ENCODE peak calls at places on chromosomes 2 and 18, in four cellular contexts. One of them, this sample, is unnamed.

GRCh38 chr2:72722492-72723090 is 103.2 kb downstream of the EXOC6B start:
- DNase-seq in H1: no peak
- DNase-seq in HCT116: no peak
- DNase-seq in HepG2: peak
- DNase-seq in this sample: no peak

GRCh38 chr2:40372586-40372985 is 79.3 kb downstream of the SLC8A1 start:
- DNase-seq in HCT116: no peak
- DNase-seq in H1: no peak
- DNase-seq in HepG2: no peak
- DNase-seq in this sample: no peak

GRCh38 chr2:240203842-240204270 is 63.4 kb upstream of the OTOS start:
- DNase-seq in HepG2: no peak
- DNase-seq in H1: no peak
- DNase-seq in HCT116: no peak
- DNase-seq in this sample: no peak

GRCh38 chr2:173989886-173990744 is 24.9 kb upstream of the SP3 start:
- DNase-seq in HCT116: no peak
- DNase-seq in HepG2: no peak
- DNase-seq in H1: no peak
- DNase-seq in this sample: no peak

GRCh38 chr2:239583879-239584859 is 183.3 kb upstream of the HDAC4 start:
- DNase-seq in HepG2: no peak
- DNase-seq in HCT116: no peak
- DNase-seq in H1: no peak
- DNase-seq in this sample: no peak

GRCh38 chr2:152648336-152648735 is 68.9 kb downstream of the PRPF40A start:
- DNase-seq in H1: no peak
- DNase-seq in HCT116: no peak
- DNase-seq in HepG2: peak
- DNase-seq in this sample: no peak

GRCh38 chr2:167258712-167259111 is 370.4 kb downstream of the XIRP2 start:
- DNase-seq in H1: no peak
- DNase-seq in HepG2: no peak
- DNase-seq in HCT116: no peak
- DNase-seq in this sample: no peak

GRCh38 chr2:100983684-100984310 is 18.3 kb upstream of the RPL31 start:
- DNase-seq in H1: no peak
- DNase-seq in HCT116: no peak
- DNase-seq in HepG2: no peak
- DNase-seq in this sample: no peak

GRCh38 chr2:212709287-212709686 is 170.7 kb upstream of the ERBB4 start:
- DNase-seq in HCT116: no peak
- DNase-seq in HepG2: no peak
- DNase-seq in H1: no peak
- DNase-seq in this sample: no peak

DNA sequence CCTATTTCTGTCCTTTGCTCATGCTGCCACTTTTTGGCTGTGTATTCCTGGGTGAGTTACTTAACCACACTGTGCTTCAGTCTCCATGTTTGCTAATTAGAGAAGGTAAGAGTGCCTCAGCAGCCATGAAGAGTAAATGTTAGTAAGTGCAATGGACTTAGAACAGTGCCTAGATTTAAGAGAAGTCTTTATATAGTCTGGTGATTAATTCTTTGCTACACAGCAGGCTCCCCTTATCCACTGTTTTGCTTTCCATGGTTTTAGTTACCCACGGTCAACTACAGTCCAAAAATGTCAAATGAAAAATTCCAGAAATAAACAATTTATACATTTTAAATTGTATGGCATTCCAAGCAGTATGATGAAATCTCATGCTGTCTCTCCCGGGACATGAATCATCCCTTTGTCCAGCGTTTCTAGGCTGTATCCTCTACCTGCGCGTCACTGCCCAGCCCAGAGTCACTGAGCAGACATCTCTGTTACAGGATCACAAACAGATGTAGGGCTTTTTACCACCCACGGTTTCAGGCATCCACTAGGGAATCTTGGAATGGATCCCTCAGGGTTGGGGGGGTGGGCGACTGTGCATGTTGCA is 91.0 kb downstream of the CTIF start:
- DNase-seq in HCT116: peak
- DNase-seq in H1: no peak
- DNase-seq in HepG2: peak
- DNase-seq in this sample: no peak
- TF ChIP-seq FOSL1 in HCT116: peak
- TF ChIP-seq FOSL1 in H1: no peak
- TF ChIP-seq FOSL1 in HepG2: no peak
- TF ChIP-seq FOSL1 in this sample: no peak

DNA sequence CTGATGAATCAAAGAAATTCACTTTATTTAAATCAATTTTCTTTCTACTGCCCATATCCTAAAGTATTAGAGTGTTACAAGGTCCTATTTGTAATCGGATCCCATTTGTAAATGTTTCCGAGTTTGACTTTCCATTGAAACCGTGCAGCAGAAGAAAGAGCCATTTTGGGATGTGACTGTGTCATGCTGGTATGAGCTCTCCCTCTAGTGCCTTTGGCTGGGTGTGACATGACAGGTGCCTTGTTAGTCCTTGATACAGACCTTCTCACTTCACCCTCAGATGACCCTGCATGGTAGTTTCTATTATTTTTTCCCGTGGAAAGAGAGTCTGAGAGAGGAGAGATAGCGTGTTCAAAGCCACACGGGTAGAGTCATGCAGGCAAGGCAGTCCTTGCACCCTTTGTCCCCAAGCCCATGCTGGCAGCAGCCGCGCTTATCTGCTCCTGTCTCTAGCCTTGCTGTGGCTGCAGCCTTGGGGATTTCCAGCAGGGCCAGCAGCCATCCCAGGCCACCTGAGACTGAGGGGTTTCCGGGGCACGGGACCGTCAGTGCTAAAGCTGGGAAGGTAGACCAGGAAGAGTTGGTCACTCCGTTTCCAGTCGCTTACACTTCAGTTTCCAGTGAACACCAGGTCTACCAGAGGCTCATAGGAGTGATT is 21.4 kb downstream of the CHMP1B start:
- DNase-seq in HCT116: peak
- DNase-seq in H1: no peak
- DNase-seq in HepG2: peak
- DNase-seq in this sample: peak
- TF ChIP-seq FOSL1 in HCT116: no peak
- TF ChIP-seq FOSL1 in H1: no peak
- TF ChIP-seq FOSL1 in HepG2: no peak
- TF ChIP-seq FOSL1 in this sample: no peak

DNA sequence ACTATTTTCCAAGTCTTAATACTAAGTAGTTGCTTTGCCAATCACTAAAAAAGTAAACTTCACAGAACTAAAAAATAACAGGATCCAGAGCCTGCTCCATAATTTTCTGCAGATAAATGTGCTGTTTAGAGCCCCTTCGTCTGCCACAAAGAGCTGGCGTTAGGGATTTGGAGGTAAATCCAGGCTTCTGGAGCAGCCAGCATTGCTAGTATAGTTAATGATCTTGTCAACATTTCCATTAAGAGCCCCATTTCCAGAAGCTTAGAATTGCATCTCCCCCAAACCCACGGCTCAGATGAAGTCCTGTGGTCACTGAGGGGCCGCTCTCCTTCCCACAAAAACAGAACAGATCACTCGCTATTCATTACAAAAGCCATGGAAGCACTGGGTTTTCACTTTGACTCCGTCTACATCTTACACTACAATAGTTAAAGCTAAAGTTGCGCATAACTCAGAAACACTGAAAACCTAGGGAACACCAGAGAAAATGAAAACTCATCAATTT is 41.9 kb downstream of the ZNF516 start:
- DNase-seq in H1: no peak
- DNase-seq in HCT116: no peak
- DNase-seq in HepG2: no peak
- DNase-seq in this sample: no peak
- TF ChIP-seq FOSL1 in H1: no peak
- TF ChIP-seq FOSL1 in HCT116: no peak
- TF ChIP-seq FOSL1 in HepG2: no peak
- TF ChIP-seq FOSL1 in this sample: no peak

DNA sequence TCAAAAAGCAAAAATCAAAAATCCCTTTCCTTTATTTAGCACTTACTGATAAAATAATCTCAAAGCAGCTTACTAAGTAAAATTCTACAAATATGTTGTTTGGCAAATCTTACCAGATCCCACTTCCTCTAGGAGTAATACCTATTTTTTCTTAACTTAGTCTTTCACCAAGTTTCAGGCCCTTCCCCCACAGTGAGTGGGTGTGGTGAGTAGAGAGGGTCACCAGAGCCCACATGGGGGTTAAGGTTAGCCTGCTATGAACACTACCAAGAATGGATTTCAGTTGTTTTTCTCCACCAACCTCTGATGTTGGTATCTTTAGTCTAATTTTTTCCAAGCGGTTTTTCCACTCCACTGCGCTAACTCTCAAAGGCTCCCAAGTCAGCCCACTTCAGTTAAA is 23.2 kb downstream of the PIAS2 start:
- DNase-seq in HCT116: no peak
- DNase-seq in HepG2: no peak
- DNase-seq in H1: no peak
- DNase-seq in this sample: no peak
- TF ChIP-seq FOSL1 in HCT116: no peak
- TF ChIP-seq FOSL1 in HepG2: no peak
- TF ChIP-seq FOSL1 in H1: no peak
- TF ChIP-seq FOSL1 in this sample: no peak

GRCh38 chr2:114745700-114746099 is 303.3 kb downstream of the DPP10 start:
- DNase-seq in H1: no peak
- DNase-seq in HCT116: no peak
- DNase-seq in HepG2: no peak
- DNase-seq in this sample: no peak
- TF ChIP-seq FOSL1 in H1: no peak
- TF ChIP-seq FOSL1 in HCT116: no peak
- TF ChIP-seq FOSL1 in HepG2: no peak
- TF ChIP-seq FOSL1 in this sample: no peak

DNA sequence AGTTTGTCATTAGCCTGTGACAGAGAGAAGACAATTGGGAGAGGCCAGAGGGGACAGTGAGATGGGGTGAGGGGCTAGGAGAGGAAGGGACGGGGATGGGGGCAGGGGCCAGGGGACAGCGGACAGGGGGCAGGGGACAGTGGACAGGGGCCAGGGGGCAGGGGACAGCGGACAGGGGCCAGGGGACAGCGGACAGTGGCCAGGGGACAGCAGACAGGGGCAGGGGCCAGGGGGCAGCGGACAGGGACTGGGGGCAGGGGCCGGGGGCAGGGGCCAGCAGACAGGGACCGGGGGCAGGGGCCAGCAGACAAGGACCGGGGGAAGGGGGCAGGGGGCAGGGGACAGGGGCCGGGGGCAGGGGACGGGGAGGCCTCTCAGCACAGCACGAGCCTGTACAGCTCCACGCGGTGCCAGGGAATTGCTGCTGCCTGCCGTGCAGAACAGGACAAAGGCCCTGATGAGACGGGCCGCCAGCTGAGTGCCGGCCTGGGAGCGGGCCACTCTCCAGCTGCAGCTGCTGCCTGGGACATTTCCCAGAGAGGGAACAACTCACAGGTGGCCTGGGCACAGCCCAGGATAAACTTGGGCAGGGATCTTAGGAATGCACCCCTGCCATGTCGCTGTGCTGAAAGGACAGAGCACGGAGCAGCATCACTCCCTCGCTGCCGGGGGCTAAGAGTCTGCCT is 38.7 kb downstream of the CENPO start:
- DNase-seq in H1: no peak
- DNase-seq in HCT116: no peak
- DNase-seq in HepG2: no peak
- DNase-seq in this sample: no peak
- TF ChIP-seq FOSL1 in H1: no peak
- TF ChIP-seq FOSL1 in HCT116: no peak
- TF ChIP-seq FOSL1 in HepG2: no peak
- TF ChIP-seq FOSL1 in this sample: no peak